ENCODE peak calls at places on chromosomes 6 and 20, in eight cellular contexts. One of them, this sample, is unnamed. For H3K4me1, the result is how much of the 10 kb centered on the place peaks cover.

GRCh38 chr6:474454-475185 is 83.1 kb downstream of the IRF4 start:
- DNase-seq in effector memory CD4-positive, alpha-beta T cell: peak
- DNase-seq in colonic mucosa: no peak
- DNase-seq in tibial artery: no peak
- DNase-seq in prostate gland: no peak
- DNase-seq in endodermal cell: no peak
- DNase-seq in CD8-positive, alpha-beta memory T cell: peak
- DNase-seq in tibial nerve: no peak
- DNase-seq in this sample: no peak

GRCh38 chr6:36404164-36404563 is 16.7 kb upstream of the ETV7 start:
- DNase-seq in colonic mucosa: no peak
- DNase-seq in CD8-positive, alpha-beta memory T cell: no peak
- DNase-seq in tibial artery: no peak
- DNase-seq in endodermal cell: no peak
- DNase-seq in prostate gland: no peak
- DNase-seq in tibial nerve: no peak
- DNase-seq in effector memory CD4-positive, alpha-beta T cell: no peak
- DNase-seq in this sample: no peak

GRCh38 chr20:64069614-64070243 is 6.7 kb downstream of the TCEA2 start:
- DNase-seq in colonic mucosa: no peak
- DNase-seq in endodermal cell: peak
- DNase-seq in tibial nerve: no peak
- DNase-seq in prostate gland: no peak
- DNase-seq in tibial artery: no peak
- DNase-seq in CD8-positive, alpha-beta memory T cell: no peak
- DNase-seq in effector memory CD4-positive, alpha-beta T cell: no peak
- DNase-seq in this sample: no peak

GRCh38 chr6:108114861-108115597 is 40.5 kb upstream of the OSTM1 start:
- DNase-seq in colonic mucosa: peak
- DNase-seq in endodermal cell: peak
- DNase-seq in prostate gland: no peak
- DNase-seq in effector memory CD4-positive, alpha-beta T cell: no peak
- DNase-seq in CD8-positive, alpha-beta memory T cell: no peak
- DNase-seq in tibial nerve: no peak
- DNase-seq in tibial artery: peak
- DNase-seq in this sample: no peak

GRCh38 chr6:41537359-41537758 is 8.8 kb upstream of the FOXP4 start:
- DNase-seq in tibial nerve: no peak
- DNase-seq in effector memory CD4-positive, alpha-beta T cell: no peak
- DNase-seq in colonic mucosa: no peak
- DNase-seq in tibial artery: no peak
- DNase-seq in endodermal cell: no peak
- DNase-seq in prostate gland: no peak
- DNase-seq in CD8-positive, alpha-beta memory T cell: no peak
- DNase-seq in this sample: no peak

GRCh38 chr6:133553652-133554051 is 312.5 kb downstream of the EYA4 start:
- DNase-seq in colonic mucosa: peak
- DNase-seq in prostate gland: peak
- DNase-seq in tibial nerve: no peak
- DNase-seq in tibial artery: no peak
- DNase-seq in effector memory CD4-positive, alpha-beta T cell: no peak
- DNase-seq in CD8-positive, alpha-beta memory T cell: no peak
- DNase-seq in endodermal cell: peak
- DNase-seq in this sample: no peak

GRCh38 chr6:170230520-170231390 is 60.1 kb downstream of the DLL1 start:
- DNase-seq in tibial artery: no peak
- DNase-seq in colonic mucosa: no peak
- DNase-seq in endodermal cell: no peak
- DNase-seq in CD8-positive, alpha-beta memory T cell: no peak
- DNase-seq in effector memory CD4-positive, alpha-beta T cell: no peak
- DNase-seq in prostate gland: no peak
- DNase-seq in tibial nerve: no peak
- DNase-seq in this sample: no peak

GRCh38 chr6:72084992-72085569 is 198.7 kb downstream of the RIMS1 start:
- DNase-seq in CD8-positive, alpha-beta memory T cell: no peak
- DNase-seq in tibial artery: no peak
- DNase-seq in endodermal cell: no peak
- DNase-seq in prostate gland: no peak
- DNase-seq in tibial nerve: no peak
- DNase-seq in colonic mucosa: no peak
- DNase-seq in effector memory CD4-positive, alpha-beta T cell: no peak
- DNase-seq in this sample: no peak

GRCh38 chr20:42432931-42433330 is 756.8 kb downstream of the PTPRT start:
- DNase-seq in effector memory CD4-positive, alpha-beta T cell: no peak
- DNase-seq in tibial nerve: no peak
- DNase-seq in prostate gland: no peak
- DNase-seq in CD8-positive, alpha-beta memory T cell: no peak
- DNase-seq in endodermal cell: no peak
- DNase-seq in tibial artery: peak
- DNase-seq in colonic mucosa: no peak
- DNase-seq in this sample: no peak

GRCh38 chr6:138666636-138667035 is 106.9 kb upstream of the CCDC28A start:
- DNase-seq in tibial nerve: no peak
- DNase-seq in CD8-positive, alpha-beta memory T cell: no peak
- DNase-seq in tibial artery: no peak
- DNase-seq in effector memory CD4-positive, alpha-beta T cell: no peak
- DNase-seq in endodermal cell: no peak
- DNase-seq in colonic mucosa: no peak
- DNase-seq in prostate gland: no peak
- DNase-seq in this sample: no peak

GRCh38 chr6:33215281-33215680 is 7.0 kb downstream of the RING1 start:
- DNase-seq in prostate gland: no peak
- DNase-seq in colonic mucosa: no peak
- DNase-seq in CD8-positive, alpha-beta memory T cell: peak
- DNase-seq in endodermal cell: peak
- DNase-seq in tibial nerve: no peak
- DNase-seq in effector memory CD4-positive, alpha-beta T cell: no peak
- DNase-seq in tibial artery: no peak
- DNase-seq in this sample: no peak

GRCh38 chr20:6074145-6074561 is 20.3 kb upstream of the LRRN4 start:
- DNase-seq in effector memory CD4-positive, alpha-beta T cell: no peak
- DNase-seq in tibial nerve: no peak
- DNase-seq in colonic mucosa: no peak
- DNase-seq in tibial artery: no peak
- DNase-seq in prostate gland: no peak
- DNase-seq in endodermal cell: peak
- DNase-seq in CD8-positive, alpha-beta memory T cell: no peak
- DNase-seq in this sample: no peak

GRCh38 chr6:160534050-160534696 is 129.9 kb downstream of the LPA start:
- DNase-seq in prostate gland: peak
- DNase-seq in tibial nerve: peak
- DNase-seq in effector memory CD4-positive, alpha-beta T cell: peak
- DNase-seq in CD8-positive, alpha-beta memory T cell: peak
- DNase-seq in tibial artery: peak
- DNase-seq in endodermal cell: peak
- DNase-seq in colonic mucosa: peak
- DNase-seq in this sample: peak

GRCh38 chr20:48339147-48339985 is 488.4 kb downstream of the PREX1 start:
- DNase-seq in tibial nerve: no peak
- DNase-seq in endodermal cell: no peak
- DNase-seq in CD8-positive, alpha-beta memory T cell: no peak
- DNase-seq in effector memory CD4-positive, alpha-beta T cell: no peak
- DNase-seq in colonic mucosa: no peak
- DNase-seq in tibial artery: no peak
- DNase-seq in prostate gland: peak
- DNase-seq in this sample: no peak

GRCh38 chr6:90155114-90155513 is 141.5 kb downstream of the BACH2 start:
- DNase-seq in effector memory CD4-positive, alpha-beta T cell: no peak
- DNase-seq in prostate gland: no peak
- DNase-seq in endodermal cell: no peak
- DNase-seq in tibial artery: no peak
- DNase-seq in tibial nerve: no peak
- DNase-seq in colonic mucosa: no peak
- DNase-seq in CD8-positive, alpha-beta memory T cell: no peak
- DNase-seq in this sample: no peak

GRCh38 chr6:33665957-33666356 is 44.8 kb downstream of the ITPR3 start:
- DNase-seq in effector memory CD4-positive, alpha-beta T cell: no peak
- DNase-seq in tibial nerve: no peak
- DNase-seq in prostate gland: no peak
- DNase-seq in tibial artery: no peak
- DNase-seq in colonic mucosa: no peak
- DNase-seq in CD8-positive, alpha-beta memory T cell: no peak
- DNase-seq in endodermal cell: peak
- DNase-seq in this sample: no peak

DNA sequence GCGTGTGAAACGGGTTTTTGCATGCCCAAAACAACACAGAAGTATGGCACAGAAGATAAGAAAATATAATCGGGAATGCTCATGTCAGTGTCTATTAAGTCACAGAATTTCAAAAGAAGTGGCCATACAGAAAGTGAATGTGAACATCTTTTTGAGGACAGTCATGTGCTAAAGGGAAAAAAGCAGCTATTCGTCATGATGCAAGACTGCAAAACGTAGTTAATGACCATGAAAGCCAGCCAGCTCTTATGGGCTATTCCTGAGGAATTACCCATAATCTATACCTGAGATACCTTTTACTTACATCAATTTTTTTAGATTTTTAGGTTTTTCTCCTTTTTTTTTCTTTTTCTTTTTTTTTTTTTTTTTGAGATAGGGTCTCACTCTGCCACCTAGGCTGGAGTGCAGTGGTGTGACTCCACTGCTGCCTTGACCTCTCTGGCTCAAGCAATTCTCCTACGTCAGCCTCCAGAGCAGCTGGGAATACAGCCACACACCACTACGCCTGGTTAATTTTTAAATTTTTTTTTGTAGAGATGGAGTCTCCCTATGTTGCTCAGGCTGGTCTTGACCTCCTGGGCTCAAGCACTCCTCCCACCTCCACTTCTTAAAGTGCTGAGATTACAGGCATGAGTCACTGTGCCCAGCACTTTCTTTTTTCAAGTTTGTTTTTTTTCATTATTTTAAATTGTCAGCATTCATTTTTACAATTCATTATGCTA is 18.1 kb upstream of the ZBP1 start:
- DNase-seq in colonic mucosa: no peak
- DNase-seq in tibial artery: no peak
- DNase-seq in tibial nerve: no peak
- DNase-seq in effector memory CD4-positive, alpha-beta T cell: no peak
- DNase-seq in prostate gland: peak
- DNase-seq in endodermal cell: no peak
- DNase-seq in CD8-positive, alpha-beta memory T cell: no peak
- DNase-seq in this sample: no peak
- H3K4me3 ChIP-seq in colonic mucosa: no peak
- H3K4me3 ChIP-seq in tibial artery: no peak
- H3K4me3 ChIP-seq in tibial nerve: no peak
- H3K4me3 ChIP-seq in effector memory CD4-positive, alpha-beta T cell: no peak
- H3K4me3 ChIP-seq in prostate gland: no peak
- H3K4me3 ChIP-seq in endodermal cell: no peak
- H3K4me3 ChIP-seq in CD8-positive, alpha-beta memory T cell: no peak
- H3K4me3 ChIP-seq in this sample: no peak

GRCh38 chr6:126040394-126040793 is 54.1 kb downstream of the TRMT11 start:
- DNase-seq in effector memory CD4-positive, alpha-beta T cell: no peak
- DNase-seq in prostate gland: no peak
- DNase-seq in colonic mucosa: no peak
- DNase-seq in CD8-positive, alpha-beta memory T cell: no peak
- DNase-seq in tibial nerve: no peak
- DNase-seq in tibial artery: no peak
- DNase-seq in endodermal cell: no peak
- DNase-seq in this sample: no peak
- H3K27ac ChIP-seq in effector memory CD4-positive, alpha-beta T cell: no peak
- H3K27ac ChIP-seq in prostate gland: no peak
- H3K27ac ChIP-seq in colonic mucosa: peak
- H3K27ac ChIP-seq in CD8-positive, alpha-beta memory T cell: no peak
- H3K27ac ChIP-seq in tibial nerve: no peak
- H3K27ac ChIP-seq in tibial artery: peak
- H3K27ac ChIP-seq in endodermal cell: no peak
- H3K27ac ChIP-seq in this sample: no peak

GRCh38 chr6:37783831-37784584 is 35.5 kb upstream of the ZFAND3 start:
- DNase-seq in tibial artery: peak
- DNase-seq in prostate gland: peak
- DNase-seq in CD8-positive, alpha-beta memory T cell: no peak
- DNase-seq in endodermal cell: peak
- DNase-seq in effector memory CD4-positive, alpha-beta T cell: no peak
- DNase-seq in colonic mucosa: no peak
- DNase-seq in tibial nerve: peak
- DNase-seq in this sample: no peak

GRCh38 chr6:37785002-37785687 is 34.4 kb upstream of the ZFAND3 start:
- DNase-seq in tibial nerve: no peak
- DNase-seq in CD8-positive, alpha-beta memory T cell: no peak
- DNase-seq in tibial artery: no peak
- DNase-seq in endodermal cell: peak
- DNase-seq in prostate gland: no peak
- DNase-seq in effector memory CD4-positive, alpha-beta T cell: no peak
- DNase-seq in colonic mucosa: no peak
- DNase-seq in this sample: no peak

GRCh38 chr6:37785688-37786270 is 33.7 kb upstream of the ZFAND3 start:
- DNase-seq in tibial nerve: no peak
- DNase-seq in tibial artery: no peak
- DNase-seq in endodermal cell: no peak
- DNase-seq in CD8-positive, alpha-beta memory T cell: no peak
- DNase-seq in effector memory CD4-positive, alpha-beta T cell: no peak
- DNase-seq in prostate gland: no peak
- DNase-seq in colonic mucosa: no peak
- DNase-seq in this sample: no peak

GRCh38 chr6:37783025-37783825 is 36.3 kb upstream of the ZFAND3 start:
- DNase-seq in CD8-positive, alpha-beta memory T cell: no peak
- DNase-seq in prostate gland: no peak
- DNase-seq in tibial artery: peak
- DNase-seq in colonic mucosa: no peak
- DNase-seq in tibial nerve: no peak
- DNase-seq in endodermal cell: peak
- DNase-seq in effector memory CD4-positive, alpha-beta T cell: no peak
- DNase-seq in this sample: no peak

GRCh38 chr6:37784585-37784967 is 35.0 kb upstream of the ZFAND3 start:
- DNase-seq in colonic mucosa: no peak
- DNase-seq in tibial artery: no peak
- DNase-seq in effector memory CD4-positive, alpha-beta T cell: no peak
- DNase-seq in endodermal cell: peak
- DNase-seq in prostate gland: no peak
- DNase-seq in CD8-positive, alpha-beta memory T cell: no peak
- DNase-seq in tibial nerve: no peak
- DNase-seq in this sample: no peak
- H3K4me1 ChIP-seq in colonic mucosa: under half
- H3K4me1 ChIP-seq in tibial artery: under half
- H3K4me1 ChIP-seq in effector memory CD4-positive, alpha-beta T cell: under half
- H3K4me1 ChIP-seq in endodermal cell: under half
- H3K4me1 ChIP-seq in prostate gland: under half
- H3K4me1 ChIP-seq in CD8-positive, alpha-beta memory T cell: under half
- H3K4me1 ChIP-seq in tibial nerve: under half
- H3K4me1 ChIP-seq in this sample: under half

DNA sequence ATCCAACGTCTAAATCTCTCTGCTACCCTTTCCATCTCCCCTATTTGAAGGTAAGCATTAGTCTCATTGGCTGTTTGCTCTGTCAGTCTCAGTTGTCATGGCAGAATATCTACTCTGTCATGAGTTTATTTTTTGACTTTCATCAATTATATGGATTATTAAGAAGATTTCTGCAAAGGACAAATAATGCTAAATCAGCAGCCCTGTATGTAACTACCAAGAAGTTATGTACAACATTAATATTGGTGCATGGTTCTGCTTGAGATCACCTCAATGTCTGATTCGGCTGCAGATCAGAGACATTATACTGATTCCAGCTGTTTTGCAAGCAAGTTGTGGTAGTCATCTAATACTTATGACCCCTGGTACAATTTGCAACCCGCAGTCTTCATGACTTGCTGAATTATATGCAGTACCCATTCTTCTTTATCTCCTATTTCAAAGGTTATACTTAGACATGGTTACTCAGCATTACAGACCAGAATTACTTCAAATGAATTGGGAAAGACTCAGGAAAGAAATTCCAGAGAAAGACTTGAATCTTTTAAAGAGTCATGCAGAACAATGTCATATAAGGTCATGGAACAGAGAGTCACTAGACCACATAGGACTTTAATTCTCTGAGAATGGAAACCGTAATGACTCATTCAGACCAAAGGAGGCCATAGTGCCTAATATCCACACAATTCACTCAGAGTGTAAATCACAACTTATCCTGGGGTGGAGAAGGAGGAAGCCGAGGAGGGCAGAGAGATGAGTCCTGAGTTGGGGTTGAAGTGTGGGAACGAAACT is 201.4 kb downstream of the IBTK start:
- DNase-seq in colonic mucosa: no peak
- DNase-seq in CD8-positive, alpha-beta memory T cell: no peak
- DNase-seq in tibial nerve: no peak
- DNase-seq in endodermal cell: no peak
- DNase-seq in tibial artery: no peak
- DNase-seq in effector memory CD4-positive, alpha-beta T cell: no peak
- DNase-seq in prostate gland: no peak
- DNase-seq in this sample: no peak
- H3K4me3 ChIP-seq in colonic mucosa: no peak
- H3K4me3 ChIP-seq in CD8-positive, alpha-beta memory T cell: no peak
- H3K4me3 ChIP-seq in tibial nerve: no peak
- H3K4me3 ChIP-seq in endodermal cell: no peak
- H3K4me3 ChIP-seq in tibial artery: no peak
- H3K4me3 ChIP-seq in effector memory CD4-positive, alpha-beta T cell: no peak
- H3K4me3 ChIP-seq in prostate gland: no peak
- H3K4me3 ChIP-seq in this sample: no peak

This sample was measured in iPS DF 6.9.